ENCODE peak calls at places on chromosomes 13 and 19, in nine cellular contexts. One of them, this sample, is unnamed. For H3K9me3, the result is how much of the 10 kb centered on the place peaks cover.

GRCh38 chr13:42548731-42549554 is 25.0 kb upstream of the TNFSF11 start:
- DNase-seq in AG04450: no peak
- DNase-seq in tibial nerve: no peak
- DNase-seq in heart left ventricle: no peak
- DNase-seq in stomach: peak
- DNase-seq in CD8-positive, alpha-beta memory T cell: no peak
- DNase-seq in cardiac muscle cell: peak
- DNase-seq in tibial artery: no peak
- DNase-seq in upper lobe of left lung: peak
- DNase-seq in this sample: no peak

GRCh38 chr13:21616880-21617279 is 12.9 kb upstream of the MICU2 start:
- DNase-seq in AG04450: no peak
- DNase-seq in stomach: no peak
- DNase-seq in heart left ventricle: no peak
- DNase-seq in CD8-positive, alpha-beta memory T cell: no peak
- DNase-seq in cardiac muscle cell: no peak
- DNase-seq in upper lobe of left lung: no peak
- DNase-seq in tibial nerve: no peak
- DNase-seq in tibial artery: no peak
- DNase-seq in this sample: no peak

GRCh38 chr13:30615851-30616311 is 1.8 kb upstream of the USPL1 start:
- DNase-seq in cardiac muscle cell: peak
- DNase-seq in stomach: no peak
- DNase-seq in heart left ventricle: no peak
- DNase-seq in upper lobe of left lung: no peak
- DNase-seq in AG04450: no peak
- DNase-seq in CD8-positive, alpha-beta memory T cell: no peak
- DNase-seq in tibial nerve: peak
- DNase-seq in tibial artery: no peak
- DNase-seq in this sample: no peak

GRCh38 chr13:37681295-37682032 is 82.9 kb upstream of the POSTN start:
- DNase-seq in CD8-positive, alpha-beta memory T cell: no peak
- DNase-seq in tibial artery: no peak
- DNase-seq in upper lobe of left lung: no peak
- DNase-seq in stomach: no peak
- DNase-seq in heart left ventricle: no peak
- DNase-seq in tibial nerve: peak
- DNase-seq in AG04450: peak
- DNase-seq in cardiac muscle cell: peak
- DNase-seq in this sample: no peak

GRCh38 chr13:91510058-91510457 is 111.6 kb downstream of the GPC5 start:
- DNase-seq in heart left ventricle: no peak
- DNase-seq in upper lobe of left lung: no peak
- DNase-seq in CD8-positive, alpha-beta memory T cell: no peak
- DNase-seq in AG04450: no peak
- DNase-seq in tibial artery: no peak
- DNase-seq in cardiac muscle cell: no peak
- DNase-seq in tibial nerve: no peak
- DNase-seq in stomach: no peak
- DNase-seq in this sample: no peak

GRCh38 chr19:20503536-20503935 is 62.0 kb downstream of the ZNF737 start:
- DNase-seq in CD8-positive, alpha-beta memory T cell: no peak
- DNase-seq in cardiac muscle cell: peak
- DNase-seq in heart left ventricle: no peak
- DNase-seq in tibial artery: no peak
- DNase-seq in tibial nerve: no peak
- DNase-seq in AG04450: no peak
- DNase-seq in upper lobe of left lung: no peak
- DNase-seq in stomach: peak
- DNase-seq in this sample: no peak

GRCh38 chr13:111007209-111007608 is 92.3 kb upstream of the ANKRD10 start:
- DNase-seq in CD8-positive, alpha-beta memory T cell: no peak
- DNase-seq in tibial nerve: no peak
- DNase-seq in heart left ventricle: no peak
- DNase-seq in upper lobe of left lung: no peak
- DNase-seq in tibial artery: no peak
- DNase-seq in cardiac muscle cell: peak
- DNase-seq in stomach: no peak
- DNase-seq in AG04450: no peak
- DNase-seq in this sample: no peak

GRCh38 chr19:5617080-5617479 is 5.5 kb downstream of the SAFB2 start:
- DNase-seq in cardiac muscle cell: no peak
- DNase-seq in tibial artery: no peak
- DNase-seq in tibial nerve: no peak
- DNase-seq in upper lobe of left lung: no peak
- DNase-seq in CD8-positive, alpha-beta memory T cell: no peak
- DNase-seq in AG04450: no peak
- DNase-seq in heart left ventricle: no peak
- DNase-seq in stomach: no peak
- DNase-seq in this sample: no peak

GRCh38 chr19:11204943-11205349 is 7.6 kb upstream of the KANK2 start:
- DNase-seq in stomach: no peak
- DNase-seq in tibial nerve: no peak
- DNase-seq in tibial artery: peak
- DNase-seq in CD8-positive, alpha-beta memory T cell: no peak
- DNase-seq in AG04450: no peak
- DNase-seq in cardiac muscle cell: no peak
- DNase-seq in heart left ventricle: no peak
- DNase-seq in upper lobe of left lung: no peak
- DNase-seq in this sample: no peak

GRCh38 chr13:36774895-36775294 is 44.1 kb upstream of the RFXAP start:
- DNase-seq in CD8-positive, alpha-beta memory T cell: no peak
- DNase-seq in AG04450: no peak
- DNase-seq in upper lobe of left lung: no peak
- DNase-seq in stomach: no peak
- DNase-seq in cardiac muscle cell: peak
- DNase-seq in tibial artery: no peak
- DNase-seq in heart left ventricle: no peak
- DNase-seq in tibial nerve: no peak
- DNase-seq in this sample: no peak

GRCh38 chr13:113002206-113002821 is 33.3 kb downstream of the MCF2L start:
- DNase-seq in cardiac muscle cell: no peak
- DNase-seq in CD8-positive, alpha-beta memory T cell: no peak
- DNase-seq in upper lobe of left lung: no peak
- DNase-seq in tibial nerve: no peak
- DNase-seq in heart left ventricle: no peak
- DNase-seq in AG04450: no peak
- DNase-seq in tibial artery: no peak
- DNase-seq in stomach: no peak
- DNase-seq in this sample: no peak

GRCh38 chr13:50801087-50801931 is 42.2 kb downstream of the DLEU7 start:
- DNase-seq in CD8-positive, alpha-beta memory T cell: peak
- DNase-seq in heart left ventricle: peak
- DNase-seq in AG04450: peak
- DNase-seq in tibial artery: peak
- DNase-seq in tibial nerve: peak
- DNase-seq in cardiac muscle cell: peak
- DNase-seq in stomach: peak
- DNase-seq in upper lobe of left lung: peak
- DNase-seq in this sample: peak

GRCh38 chr13:77523834-77524728 is 11.4 kb upstream of the SCEL start:
- DNase-seq in tibial nerve: no peak
- DNase-seq in heart left ventricle: no peak
- DNase-seq in stomach: no peak
- DNase-seq in upper lobe of left lung: no peak
- DNase-seq in tibial artery: no peak
- DNase-seq in cardiac muscle cell: no peak
- DNase-seq in CD8-positive, alpha-beta memory T cell: no peak
- DNase-seq in AG04450: no peak
- DNase-seq in this sample: no peak

GRCh38 chr13:106088094-106088493 is 447.4 kb downstream of the EFNB2 start:
- DNase-seq in cardiac muscle cell: no peak
- DNase-seq in tibial nerve: no peak
- DNase-seq in upper lobe of left lung: no peak
- DNase-seq in AG04450: no peak
- DNase-seq in heart left ventricle: no peak
- DNase-seq in stomach: no peak
- DNase-seq in CD8-positive, alpha-beta memory T cell: no peak
- DNase-seq in tibial artery: no peak
- DNase-seq in this sample: no peak

GRCh38 chr19:19460258-19460731 is 54.8 kb downstream of the GATAD2A start:
- DNase-seq in stomach: no peak
- DNase-seq in cardiac muscle cell: no peak
- DNase-seq in heart left ventricle: no peak
- DNase-seq in AG04450: no peak
- DNase-seq in tibial artery: no peak
- DNase-seq in tibial nerve: no peak
- DNase-seq in upper lobe of left lung: no peak
- DNase-seq in CD8-positive, alpha-beta memory T cell: peak
- DNase-seq in this sample: peak

GRCh38 chr13:27980280-27980998 is 8.1 kb downstream of the URAD start:
- DNase-seq in AG04450: no peak
- DNase-seq in heart left ventricle: no peak
- DNase-seq in upper lobe of left lung: no peak
- DNase-seq in tibial nerve: no peak
- DNase-seq in CD8-positive, alpha-beta memory T cell: no peak
- DNase-seq in tibial artery: no peak
- DNase-seq in stomach: no peak
- DNase-seq in cardiac muscle cell: no peak
- DNase-seq in this sample: no peak

GRCh38 chr13:40376296-40376849 is 290.1 kb downstream of the FOXO1 start:
- DNase-seq in CD8-positive, alpha-beta memory T cell: no peak
- DNase-seq in tibial nerve: no peak
- DNase-seq in heart left ventricle: no peak
- DNase-seq in stomach: no peak
- DNase-seq in AG04450: no peak
- DNase-seq in cardiac muscle cell: no peak
- DNase-seq in tibial artery: no peak
- DNase-seq in upper lobe of left lung: no peak
- DNase-seq in this sample: no peak

GRCh38 chr19:49807888-49808675 is 5.0 kb downstream of the FUZ start:
- DNase-seq in stomach: no peak
- DNase-seq in CD8-positive, alpha-beta memory T cell: no peak
- DNase-seq in AG04450: no peak
- DNase-seq in tibial artery: no peak
- DNase-seq in upper lobe of left lung: no peak
- DNase-seq in heart left ventricle: no peak
- DNase-seq in cardiac muscle cell: no peak
- DNase-seq in tibial nerve: no peak
- DNase-seq in this sample: no peak
- H3K9me3 ChIP-seq in stomach: under half
- H3K9me3 ChIP-seq in CD8-positive, alpha-beta memory T cell: under half
- H3K9me3 ChIP-seq in AG04450: under half
- H3K9me3 ChIP-seq in tibial artery: under half
- H3K9me3 ChIP-seq in upper lobe of left lung: under half
- H3K9me3 ChIP-seq in heart left ventricle: under half
- H3K9me3 ChIP-seq in cardiac muscle cell: under half
- H3K9me3 ChIP-seq in tibial nerve: under half
- H3K9me3 ChIP-seq in this sample: under half

GRCh38 chr19:3398900-3399278 is 32.5 kb downstream of the NFIC start:
- DNase-seq in upper lobe of left lung: no peak
- DNase-seq in tibial nerve: no peak
- DNase-seq in CD8-positive, alpha-beta memory T cell: no peak
- DNase-seq in stomach: no peak
- DNase-seq in tibial artery: no peak
- DNase-seq in heart left ventricle: no peak
- DNase-seq in AG04450: no peak
- DNase-seq in cardiac muscle cell: no peak
- DNase-seq in this sample: no peak
- H3K4me3 ChIP-seq in upper lobe of left lung: peak
- H3K4me3 ChIP-seq in tibial nerve: peak
- H3K4me3 ChIP-seq in CD8-positive, alpha-beta memory T cell: no peak
- H3K4me3 ChIP-seq in stomach: peak
- H3K4me3 ChIP-seq in tibial artery: peak
- H3K4me3 ChIP-seq in heart left ventricle: peak
- H3K4me3 ChIP-seq in AG04450: no peak
- H3K4me3 ChIP-seq in cardiac muscle cell: no peak
- H3K4me3 ChIP-seq in this sample: no peak

GRCh38 chr19:16113727-16114126 is 2.0 kb downstream of the RAB8A start:
- DNase-seq in AG04450: no peak
- DNase-seq in heart left ventricle: no peak
- DNase-seq in upper lobe of left lung: no peak
- DNase-seq in tibial artery: no peak
- DNase-seq in CD8-positive, alpha-beta memory T cell: no peak
- DNase-seq in cardiac muscle cell: no peak
- DNase-seq in tibial nerve: no peak
- DNase-seq in stomach: no peak
- DNase-seq in this sample: no peak
- H3K27ac ChIP-seq in AG04450: no peak
- H3K27ac ChIP-seq in heart left ventricle: no peak
- H3K27ac ChIP-seq in upper lobe of left lung: no peak
- H3K27ac ChIP-seq in tibial artery: no peak
- H3K27ac ChIP-seq in CD8-positive, alpha-beta memory T cell: no peak
- H3K27ac ChIP-seq in cardiac muscle cell: peak
- H3K27ac ChIP-seq in tibial nerve: no peak
- H3K27ac ChIP-seq in stomach: no peak
- H3K27ac ChIP-seq in this sample: no peak

DNA sequence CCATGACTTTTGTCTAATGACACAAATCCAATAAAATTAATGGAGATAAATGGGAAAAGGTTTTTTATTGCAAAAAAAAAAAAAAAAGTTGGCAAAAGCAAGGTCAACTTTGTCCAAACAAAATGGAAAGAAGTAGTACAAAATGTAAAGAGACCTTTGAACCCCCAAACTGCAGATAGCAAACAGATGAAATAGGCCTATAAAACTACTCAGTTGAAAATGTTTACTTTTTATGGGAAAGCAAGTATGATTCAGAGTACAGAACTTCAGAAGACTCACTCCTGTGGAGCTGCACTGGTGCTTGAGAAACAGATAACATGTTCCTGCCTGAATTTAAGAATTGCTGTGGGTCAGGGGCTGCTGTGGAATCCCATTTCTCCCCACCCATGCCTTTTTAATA is 9.8 kb upstream of the ZNF177 start:
- DNase-seq in stomach: no peak
- DNase-seq in tibial artery: no peak
- DNase-seq in heart left ventricle: no peak
- DNase-seq in upper lobe of left lung: no peak
- DNase-seq in cardiac muscle cell: no peak
- DNase-seq in AG04450: no peak
- DNase-seq in CD8-positive, alpha-beta memory T cell: no peak
- DNase-seq in tibial nerve: no peak
- DNase-seq in this sample: no peak
- H3K9me3 ChIP-seq in stomach: half or more
- H3K9me3 ChIP-seq in tibial artery: under half
- H3K9me3 ChIP-seq in heart left ventricle: half or more
- H3K9me3 ChIP-seq in upper lobe of left lung: half or more
- H3K9me3 ChIP-seq in cardiac muscle cell: under half
- H3K9me3 ChIP-seq in AG04450: half or more
- H3K9me3 ChIP-seq in CD8-positive, alpha-beta memory T cell: under half
- H3K9me3 ChIP-seq in tibial nerve: half or more
- H3K9me3 ChIP-seq in this sample: under half

DNA sequence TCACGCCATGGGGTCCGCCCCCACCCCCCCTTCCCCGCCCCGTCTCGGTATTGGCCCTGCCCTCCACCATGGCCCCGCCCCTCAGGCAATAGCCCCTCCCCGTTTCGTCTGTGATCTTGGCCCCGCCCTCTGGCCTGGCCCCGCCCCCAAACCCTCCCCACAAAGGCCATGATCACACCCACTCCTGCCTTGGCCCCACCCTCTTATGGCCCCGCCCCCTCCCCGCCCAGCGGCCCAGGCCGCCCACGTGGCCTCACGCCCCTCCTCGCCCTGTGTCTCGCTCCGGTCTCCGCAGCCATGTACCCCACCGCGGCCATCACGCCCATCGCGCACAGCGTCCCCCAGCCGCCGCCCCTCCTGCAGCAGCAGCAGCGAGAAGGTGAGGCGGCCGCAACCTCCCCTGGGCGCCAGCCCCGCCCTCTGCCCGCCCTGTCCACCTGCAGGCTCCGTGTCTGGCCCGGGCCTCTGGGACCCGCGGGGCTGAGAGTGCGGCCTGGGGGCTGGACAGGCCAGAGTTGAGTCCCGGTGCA is 61.3 kb downstream of the CELF5 start:
- DNase-seq in stomach: no peak
- DNase-seq in upper lobe of left lung: no peak
- DNase-seq in AG04450: no peak
- DNase-seq in heart left ventricle: no peak
- DNase-seq in tibial artery: no peak
- DNase-seq in CD8-positive, alpha-beta memory T cell: peak
- DNase-seq in cardiac muscle cell: peak
- DNase-seq in tibial nerve: no peak
- DNase-seq in this sample: peak
- H3K4me3 ChIP-seq in stomach: peak
- H3K4me3 ChIP-seq in upper lobe of left lung: peak
- H3K4me3 ChIP-seq in AG04450: no peak
- H3K4me3 ChIP-seq in heart left ventricle: no peak
- H3K4me3 ChIP-seq in tibial artery: no peak
- H3K4me3 ChIP-seq in CD8-positive, alpha-beta memory T cell: no peak
- H3K4me3 ChIP-seq in cardiac muscle cell: peak
- H3K4me3 ChIP-seq in tibial nerve: no peak
- H3K4me3 ChIP-seq in this sample: no peak

This sample was measured in effector memory CD4-positive, alpha-beta T cell.